ENCODE peak calls at places on chromosomes 12 and 14, in eight cellular contexts. N, G, Y, L, X, K, T and Z are unnamed samples. For H3K79me2, the result is how much of the 10 kb centered on the place peaks cover.

GRCh38 chr12:116968986-116969385 is 58.2 kb downstream of the FBXW8 start:
- DNase-seq in N (no peak), G (no peak), Y (no peak), L (no peak), X (no peak), K (no peak), T (no peak), Z (no peak)

GRCh38 chr14:90820958-90821357 is 4.7 kb upstream of the TTC7B start:
- DNase-seq in N (no peak), G (no peak), Y (no peak), L (peak), X (peak), K (peak), T (peak), Z (peak)

GRCh38 chr14:90495357-90496276 is 98.8 kb downstream of the CALM1 start:
- DNase-seq in N (peak), G (peak), Y (peak), L (peak), X (peak), K (peak), T (peak), Z (peak)

GRCh38 chr14:88929656-88930436 is 105.4 kb downstream of the TTC8 start:
- DNase-seq in N (no peak), G (peak), Y (no peak), L (no peak), X (no peak), K (no peak), T (no peak), Z (no peak)

GRCh38 chr12:77190022-77190421 is 124.7 kb upstream of the E2F7 start:
- DNase-seq in N (peak), G (no peak), Y (no peak), L (no peak), X (peak), K (peak), T (peak), Z (no peak)

GRCh38 chr14:21455592-21455911 is 371 bp downstream of the CHD8 start:
- DNase-seq in N (no peak), G (no peak), Y (no peak), L (no peak), X (peak), K (no peak), T (peak), Z (no peak)

GRCh38 chr12:93015970-93016751 is 87.1 kb upstream of the EEA1 start:
- DNase-seq in N (no peak), G (peak), Y (peak), L (no peak), X (peak), K (no peak), T (no peak), Z (no peak)

GRCh38 chr14:64495252-64495651 is 8.4 kb downstream of the ZBTB25 start:
- DNase-seq in N (no peak), G (no peak), Y (no peak), L (no peak), X (no peak), K (no peak), T (no peak), Z (no peak)

GRCh38 chr12:9615420-9616135 is 7.9 kb upstream of the KLRB1 start:
- DNase-seq in N (no peak), G (no peak), Y (no peak), L (no peak), X (no peak), K (no peak), T (no peak), Z (peak)

GRCh38 chr14:67583711-67584644 is 16.1 kb downstream of the PIGH start:
- DNase-seq in N (peak), G (peak), Y (peak), L (no peak), X (peak), K (peak), T (peak), Z (peak)

GRCh38 chr12:113479578-113480335 is 8.1 kb upstream of the LHX5 start:
- DNase-seq in N (peak), G (peak), Y (peak), L (no peak), X (no peak), K (peak), T (peak), Z (no peak)

GRCh38 chr12:8697120-8697475 is 693 bp upstream of the RIMKLB start:
- DNase-seq in N (peak), G (peak), Y (peak), L (no peak), X (peak), K (peak), T (peak), Z (no peak)

GRCh38 chr12:5689773-5690172 is 255.3 kb downstream of the ANO2 start:
- DNase-seq in N (no peak), G (no peak), Y (no peak), L (no peak), X (no peak), K (no peak), T (no peak), Z (no peak)

GRCh38 chr14:33655421-33655820 is 295.5 kb downstream of the EGLN3 start:
- DNase-seq in N (no peak), G (peak), Y (no peak), L (no peak), X (no peak), K (peak), T (no peak), Z (no peak)

GRCh38 chr14:75769047-75769685 is 108.1 kb downstream of the TTLL5 start:
- DNase-seq in N (no peak), G (no peak), Y (no peak), L (no peak), X (no peak), K (peak), T (peak), Z (no peak)

GRCh38 chr12:955923-956322 is 6.4 kb upstream of the RAD52 start:
- DNase-seq in N (no peak), G (no peak), Y (no peak), L (no peak), X (no peak), K (no peak), T (no peak), Z (no peak)

GRCh38 chr12:953776-954175 is 4.3 kb upstream of the RAD52 start:
- DNase-seq in N (peak), G (peak), Y (no peak), L (peak), X (peak), K (peak), T (peak), Z (no peak)

GRCh38 chr12:958449-959123 is 9.1 kb upstream of the RAD52 start:
- DNase-seq in N (no peak), G (peak), Y (peak), L (no peak), X (no peak), K (peak), T (peak), Z (no peak)

GRCh38 chr12:951166-951565 is 1.7 kb upstream of the RAD52 start:
- DNase-seq in N (no peak), G (no peak), Y (no peak), L (no peak), X (no peak), K (no peak), T (no peak), Z (no peak)

GRCh38 chr12:954736-955135 is 5.2 kb upstream of the RAD52 start:
- DNase-seq in N (no peak), G (no peak), Y (no peak), L (no peak), X (no peak), K (peak), T (peak), Z (no peak)
- H3K9ac ChIP-seq in N (no peak), G (no peak), Y (no peak), L (no peak), X (no peak), K (no peak), T (no peak), Z (no peak)

DNA sequence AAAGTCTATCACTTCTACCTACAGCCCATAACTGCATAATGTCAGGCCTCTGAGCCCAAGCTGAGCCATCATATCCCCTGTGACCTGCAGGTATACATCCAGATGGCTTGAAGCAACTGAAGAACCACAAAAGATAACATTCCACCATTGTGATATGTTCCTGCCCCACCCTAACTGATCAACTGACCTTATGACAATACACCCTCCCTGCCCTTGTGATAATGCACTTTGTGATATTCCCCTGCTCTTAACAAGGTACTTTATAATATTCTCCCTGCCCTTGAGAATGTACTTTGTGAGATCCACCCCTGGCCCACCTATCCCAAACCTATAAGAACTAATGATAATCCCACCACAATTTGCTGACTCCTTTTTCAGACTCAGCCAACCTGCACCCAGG is 24.4 kb downstream of the DDHD1 start:
- DNase-seq in N (no peak), G (no peak), Y (no peak), L (no peak), X (no peak), K (no peak), T (no peak), Z (no peak)
- H3K79me2 ChIP-seq in N (under half), G (under half), Y (under half), L (under half), X (under half), K (under half), T (half or more), Z (half or more)

GRCh38 chr12:110687770-110688169 is 1.1 kb downstream of the HVCN1 start:
- DNase-seq in N (no peak), G (no peak), Y (no peak), L (no peak), X (no peak), K (no peak), T (no peak), Z (no peak)

GRCh38 chr12:110684322-110684836 is 4.5 kb downstream of the HVCN1 start:
- DNase-seq in N (peak), G (no peak), Y (no peak), L (no peak), X (no peak), K (no peak), T (no peak), Z (no peak)

GRCh38 chr12:110688446-110689001 is 391 bp downstream of the HVCN1 start:
- DNase-seq in N (no peak), G (peak), Y (peak), L (no peak), X (no peak), K (no peak), T (peak), Z (no peak)

GRCh38 chr12:110683888-110684287 is 5.0 kb downstream of the HVCN1 start:
- DNase-seq in N (no peak), G (no peak), Y (no peak), L (no peak), X (no peak), K (no peak), T (no peak), Z (no peak)

DNA sequence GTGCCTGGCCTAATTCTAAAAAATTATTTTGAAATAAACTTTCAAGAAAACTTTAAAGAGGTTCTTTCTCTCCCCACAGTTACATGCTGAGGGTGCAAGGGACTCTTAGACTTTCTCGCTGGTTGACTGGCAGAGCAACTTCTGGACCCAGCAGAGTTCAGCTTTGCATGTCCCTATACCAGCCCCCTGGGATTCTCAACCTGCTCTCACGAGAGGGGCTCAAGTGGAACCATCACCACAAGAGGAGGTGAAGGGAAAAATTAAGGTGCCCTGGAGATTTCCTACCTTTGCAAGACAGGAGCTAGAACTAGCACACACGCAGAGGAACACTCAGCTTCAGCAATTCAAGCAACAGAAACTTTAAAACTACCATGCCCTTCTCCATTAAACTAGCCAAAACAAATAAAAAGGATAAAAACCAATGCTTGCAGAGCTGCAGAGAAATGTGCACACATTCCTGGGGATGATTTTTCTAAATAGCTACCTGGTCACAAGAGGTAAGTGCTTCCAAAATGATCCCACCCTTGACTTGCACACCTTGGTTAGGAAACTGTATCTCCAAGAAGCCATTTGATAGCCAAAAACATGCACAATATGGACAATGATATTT is 2.5 kb downstream of the HVCN1 start:
- DNase-seq in N (no peak), G (no peak), Y (no peak), L (no peak), X (no peak), K (no peak), T (no peak), Z (no peak)
- H3K4me3 ChIP-seq in N (no peak), G (no peak), Y (no peak), L (no peak), X (no peak), K (no peak), T (no peak), Z (no peak)

GRCh38 chr12:48023386-48023785 is 19.1 kb upstream of the COL2A1 start:
- DNase-seq in N (no peak), G (no peak), Y (peak), L (no peak), X (no peak), K (no peak), T (no peak), Z (no peak)
- H3K9ac ChIP-seq in N (no peak), G (no peak), Y (no peak), L (no peak), X (no peak), K (no peak), T (no peak), Z (no peak)

GRCh38 chr12:120712654-120713053 is 2.4 kb downstream of the UNC119B start:
- DNase-seq in N (no peak), G (no peak), Y (no peak), L (no peak), X (no peak), K (no peak), T (no peak), Z (no peak)

GRCh38 chr12:120710805-120711296 is 593 bp downstream of the UNC119B start:
- DNase-seq in N (no peak), G (no peak), Y (peak), L (no peak), X (peak), K (no peak), T (peak), Z (peak)

GRCh38 chr12:120711411-120711810 is 1.2 kb downstream of the UNC119B start:
- DNase-seq in N (no peak), G (no peak), Y (peak), L (no peak), X (peak), K (no peak), T (peak), Z (no peak)

GRCh38 chr12:120709976-120710804 is at the start of gene UNC119B:
- DNase-seq in N (no peak), G (peak), Y (peak), L (no peak), X (peak), K (peak), T (peak), Z (peak)

DNA sequence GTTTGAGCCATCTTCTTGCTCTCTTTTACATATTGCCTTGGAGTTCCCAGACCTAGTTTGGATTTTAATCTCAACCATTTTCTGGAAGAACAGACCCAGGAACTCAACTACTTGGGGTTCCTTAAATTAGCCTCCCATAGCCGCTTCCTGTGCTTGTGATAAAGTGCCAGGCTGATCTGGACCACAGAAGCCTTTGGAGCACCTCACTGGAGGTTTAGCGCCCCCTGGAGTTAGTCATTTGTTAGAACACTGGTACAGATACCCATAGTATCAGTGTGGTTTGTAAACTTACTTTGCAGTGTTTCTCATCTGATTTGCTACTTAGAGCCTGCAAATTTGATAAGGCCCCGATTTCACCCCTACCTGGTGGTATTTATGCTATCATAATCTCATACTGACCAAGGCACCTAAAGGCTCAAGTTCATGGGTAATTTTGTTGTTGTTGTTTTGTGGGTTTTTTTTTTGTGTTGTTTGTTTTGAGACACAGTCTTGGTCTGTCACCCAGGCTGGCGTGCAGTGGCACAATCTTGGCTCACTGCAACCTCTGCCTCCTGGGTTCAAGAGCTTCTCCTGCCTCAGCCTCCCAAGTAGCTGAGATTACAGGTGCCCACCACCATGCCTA is 3.7 kb downstream of the UNC119B start:
- DNase-seq in N (peak), G (peak), Y (peak), L (peak), X (peak), K (peak), T (peak), Z (peak)
- H3K79me2 ChIP-seq in N (under half), G (under half), Y (half or more), L (under half), X (under half), K (under half), T (half or more), Z (under half)

DNA sequence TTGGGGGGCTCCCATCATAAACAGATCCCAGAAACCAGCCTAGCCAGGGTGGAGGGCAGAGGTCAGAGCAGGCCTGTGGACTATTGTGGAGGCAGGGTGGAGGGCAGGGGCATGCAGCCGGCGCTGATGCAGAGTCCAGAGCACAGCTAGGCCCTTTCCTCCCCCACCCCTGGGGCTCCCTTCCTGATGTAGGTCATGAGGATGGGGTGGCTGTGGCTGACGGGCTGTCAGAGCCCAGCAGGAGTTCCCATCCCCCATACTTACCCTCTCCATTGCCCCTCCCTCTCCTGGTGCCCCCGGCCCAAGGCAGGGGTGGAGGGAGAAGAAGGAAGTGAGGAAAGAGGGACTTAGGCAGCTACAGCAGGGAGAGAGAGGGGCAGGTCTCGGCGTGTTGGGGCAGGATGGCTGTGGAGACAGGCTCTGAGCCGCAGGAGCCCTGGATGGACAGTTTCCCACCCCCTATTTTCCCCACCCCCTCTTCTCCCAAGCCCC is 5.7 kb upstream of the ZNF385A start:
- DNase-seq in N (no peak), G (no peak), Y (peak), L (no peak), X (peak), K (no peak), T (no peak), Z (no peak)
- H3K4me3 ChIP-seq in N (no peak), G (no peak), Y (peak), L (peak), X (peak), K (no peak), T (no peak), Z (no peak)

GRCh38 chr14:76874734-76875133 is 48.5 kb downstream of the LRRC74A start:
- DNase-seq in N (no peak), G (no peak), Y (no peak), L (no peak), X (no peak), K (no peak), T (no peak), Z (no peak)

GRCh38 chr14:76876076-76876475 is 49.9 kb downstream of the LRRC74A start:
- DNase-seq in N (peak), G (peak), Y (peak), L (peak), X (peak), K (peak), T (peak), Z (peak)

GRCh38 chr14:76882646-76883045 is 56.4 kb downstream of the LRRC74A start:
- DNase-seq in N (peak), G (no peak), Y (no peak), L (no peak), X (no peak), K (no peak), T (no peak), Z (no peak)

GRCh38 chr14:76880432-76880831 is 54.2 kb downstream of the LRRC74A start:
- DNase-seq in N (no peak), G (no peak), Y (no peak), L (no peak), X (no peak), K (no peak), T (peak), Z (no peak)

GRCh38 chr14:76877871-76878270 is 51.7 kb downstream of the LRRC74A start:
- DNase-seq in N (no peak), G (no peak), Y (no peak), L (no peak), X (no peak), K (no peak), T (no peak), Z (no peak)
- H3K9ac ChIP-seq in N (no peak), G (no peak), Y (no peak), L (no peak), X (no peak), K (no peak), T (no peak), Z (no peak)

GRCh38 chr14:94179244-94179643 is 5.1 kb downstream of the PPP4R4 start:
- DNase-seq in N (no peak), G (no peak), Y (no peak), L (no peak), X (no peak), K (no peak), T (no peak), Z (no peak)
- H3K79me2 ChIP-seq in N (under half), G (under half), Y (half or more), L (under half), X (under half), K (under half), T (under half), Z (under half)

GRCh38 chr12:27013606-27014084 is 539 bp downstream of the TM7SF3 start:
- DNase-seq in N (peak), G (peak), Y (peak), L (no peak), X (peak), K (peak), T (peak), Z (peak)
- H3K4me3 ChIP-seq in N (peak), G (peak), Y (peak), L (peak), X (peak), K (peak), T (peak), Z (peak)